ENCODE peak calls at places on chromosomes 5 and 9, in six cellular contexts. P is foreskin fibroblast, R is upper lobe of right lung, N is neural progenitor cell, H is mesenchymal stem cell, E is BE2C. V is an unnamed sample.

GRCh38 chr9:77975023-77975422 is 56.6 kb downstream of the GNAQ start:
- DNase-seq in N (no peak), R (no peak), P (no peak), E (no peak), H (no peak), V (no peak)

GRCh38 chr5:9477537-9477936 is 68.3 kb downstream of the SEMA5A start:
- DNase-seq in P (no peak), R (no peak), H (no peak), N (no peak), E (no peak), V (no peak)

GRCh38 chr5:56409331-56410190 is 176.4 kb upstream of the ANKRD55 start:
- DNase-seq in H (peak), R (no peak), P (peak), N (no peak), E (peak), V (no peak)

GRCh38 chr9:106920701-106921283 is 57.8 kb downstream of the ZNF462 start:
- DNase-seq in P (no peak), H (peak), E (no peak), R (no peak), N (peak), V (no peak)

GRCh38 chr9:127566351-127567001 is 45.6 kb upstream of the STXBP1 start:
- DNase-seq in H (peak), R (peak), P (no peak), E (no peak), N (no peak), V (peak)

GRCh38 chr9:107976767-107977166 is 487.2 kb upstream of the KLF4 start:
- DNase-seq in N (no peak), H (peak), E (no peak), R (peak), P (no peak), V (peak)

GRCh38 chr5:167295686-167296015 is 995.8 kb upstream of the WWC1 start:
- DNase-seq in E (no peak), R (no peak), N (no peak), P (peak), H (no peak), V (no peak)

GRCh38 chr5:1136814-1137213 is 25.0 kb upstream of the SLC12A7 start:
- DNase-seq in H (no peak), P (no peak), R (no peak), N (no peak), E (no peak), V (no peak)

GRCh38 chr9:94812343-94812742 is 85.8 kb downstream of the AOPEP start:
- DNase-seq in H (peak), R (no peak), P (peak), E (no peak), N (no peak), V (no peak)

GRCh38 chr9:126376311-126376902 is 49.8 kb downstream of the MVB12B start:
- DNase-seq in H (no peak), N (peak), P (no peak), E (no peak), R (no peak), V (no peak)

GRCh38 chr9:88781500-88782391 is 209.5 kb upstream of the S1PR3 start:
- DNase-seq in R (no peak), H (peak), N (peak), P (peak), E (peak), V (no peak)

GRCh38 chr5:554284-554988 is 30.2 kb upstream of the SLC9A3 start:
- DNase-seq in N (no peak), R (no peak), E (peak), P (no peak), H (no peak), V (no peak)

GRCh38 chr5:7422262-7422661 is 26.3 kb downstream of the ADCY2 start:
- DNase-seq in P (no peak), R (no peak), E (no peak), H (no peak), N (peak), V (no peak)

GRCh38 chr9:135581636-135582426 is 20.3 kb downstream of the PAEP start:
- DNase-seq in H (no peak), E (no peak), P (no peak), N (no peak), R (no peak), V (no peak)

GRCh38 chr5:130231786-130232185 is 327.5 kb downstream of the CHSY3 start:
- DNase-seq in H (no peak), P (no peak), E (no peak), R (no peak), N (no peak), V (no peak)

GRCh38 chr5:95723632-95724369 is 7.3 kb upstream of the RHOBTB3 start:
- DNase-seq in H (peak), P (no peak), E (peak), R (no peak), N (no peak), V (no peak)

GRCh38 chr5:137564475-137564961 is 65.4 kb upstream of the SPOCK1 start:
- DNase-seq in N (peak), R (no peak), H (no peak), E (no peak), P (no peak), V (no peak)

GRCh38 chr9:14428781-14429230 is 114.9 kb upstream of the NFIB start:
- DNase-seq in N (peak), H (peak), P (peak), E (peak), R (peak), V (no peak)

GRCh38 chr9:4170231-4170630 is 129.6 kb downstream of the GLIS3 start:
- DNase-seq in P (no peak), E (no peak), N (no peak), H (no peak), R (no peak), V (no peak)

GRCh38 chr5:36396640-36397039 is 94.9 kb upstream of the RANBP3L start:
- DNase-seq in P (no peak), H (peak), E (no peak), R (no peak), N (no peak), V (no peak)

GRCh38 chr5:174423538-174423937 is 300.8 kb upstream of the MSX2 start:
- DNase-seq in N (no peak), E (no peak), P (no peak), R (no peak), H (no peak), V (no peak)

GRCh38 chr5:101942321-101942882 is 353.7 kb downstream of the SLCO4C1 start:
- DNase-seq in R (no peak), N (peak), H (peak), E (peak), P (no peak), V (peak)

GRCh38 chr9:136016882-136017812 is 56.0 kb upstream of the UBAC1 start:
- DNase-seq in P (no peak), H (no peak), N (no peak), R (peak), E (peak), V (peak)

GRCh38 chr9:21989440-21990189 is 4.6 kb downstream of the CDKN2A start:
- DNase-seq in H (no peak), P (no peak), R (peak), N (peak), E (no peak), V (peak)

GRCh38 chr9:114757984-114758383 is 47.9 kb downstream of the TNFSF15 start:
- DNase-seq in P (no peak), R (no peak), E (no peak), H (no peak), N (no peak), V (no peak)

GRCh38 chr9:117672397-117672796 is 31.8 kb upstream of the TLR4 start:
- DNase-seq in P (peak), R (no peak), H (no peak), N (no peak), E (no peak), V (no peak)

GRCh38 chr5:95823738-95824609 is 1.4 kb upstream of the GLRX start:
- DNase-seq in P (peak), N (no peak), E (no peak), R (peak), H (peak), V (peak)

GRCh38 chr5:56516936-56517521 is 283.9 kb upstream of the ANKRD55 start:
- DNase-seq in P (no peak), H (peak), E (peak), R (no peak), N (no peak), V (no peak)

GRCh38 chr9:115015018-115015635 is 84.7 kb upstream of the TNFSF8 start:
- DNase-seq in N (peak), E (peak), P (peak), H (peak), R (no peak), V (no peak)

GRCh38 chr5:157271740-157272271 is 5.9 kb downstream of the CYFIP2 start:
- DNase-seq in N (no peak), H (no peak), P (no peak), E (no peak), R (no peak), V (peak)
- H3K4me3 ChIP-seq in N (no peak), H (no peak), P (no peak), E (no peak), R (no peak), V (no peak)

GRCh38 chr5:50712479-50712878 is 46.0 kb downstream of the PARP8 start:
- DNase-seq in E (no peak), P (no peak), R (no peak), N (no peak), H (no peak), V (no peak)
- H3K4me3 ChIP-seq in E (no peak), P (no peak), R (no peak), N (no peak), H (no peak), V (no peak)

DNA sequence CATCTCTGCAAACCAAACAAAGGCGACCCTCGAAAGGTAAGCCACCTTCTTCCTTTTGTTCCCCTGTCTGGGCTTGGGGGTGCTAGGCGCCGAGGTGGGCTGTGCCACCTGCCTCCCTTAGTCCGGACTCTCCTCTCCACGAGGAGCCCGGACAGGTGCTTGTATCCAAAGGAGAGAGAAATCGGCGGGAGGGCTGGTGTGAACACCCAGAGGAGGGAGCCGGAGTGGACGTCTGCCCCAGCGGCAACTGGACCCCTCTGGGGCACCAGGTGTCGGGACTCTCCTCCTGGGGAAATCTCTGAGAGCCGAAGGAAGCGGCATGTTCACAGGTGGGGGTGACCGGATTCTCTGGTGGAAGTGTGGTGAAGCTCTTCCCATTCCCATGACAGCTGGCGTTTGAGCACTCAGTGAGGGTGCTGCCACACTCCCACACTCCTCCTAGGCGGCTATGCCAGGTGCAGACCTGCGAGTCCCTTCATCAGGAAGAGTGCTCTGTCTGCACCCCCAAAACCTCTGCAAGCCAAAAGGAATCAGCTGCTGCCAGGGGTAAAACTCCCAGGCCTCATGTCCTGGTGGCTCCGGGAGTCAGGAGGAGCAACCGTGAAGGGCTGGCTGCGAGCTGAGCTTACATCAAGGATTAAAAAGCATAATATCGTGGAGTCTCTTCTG is 912 bp downstream of the KCNIP1 start:
- DNase-seq in P (no peak), H (no peak), N (no peak), R (no peak), E (no peak), V (no peak)
- H3K4me3 ChIP-seq in P (no peak), H (no peak), N (peak), R (no peak), E (no peak), V (no peak)

DNA sequence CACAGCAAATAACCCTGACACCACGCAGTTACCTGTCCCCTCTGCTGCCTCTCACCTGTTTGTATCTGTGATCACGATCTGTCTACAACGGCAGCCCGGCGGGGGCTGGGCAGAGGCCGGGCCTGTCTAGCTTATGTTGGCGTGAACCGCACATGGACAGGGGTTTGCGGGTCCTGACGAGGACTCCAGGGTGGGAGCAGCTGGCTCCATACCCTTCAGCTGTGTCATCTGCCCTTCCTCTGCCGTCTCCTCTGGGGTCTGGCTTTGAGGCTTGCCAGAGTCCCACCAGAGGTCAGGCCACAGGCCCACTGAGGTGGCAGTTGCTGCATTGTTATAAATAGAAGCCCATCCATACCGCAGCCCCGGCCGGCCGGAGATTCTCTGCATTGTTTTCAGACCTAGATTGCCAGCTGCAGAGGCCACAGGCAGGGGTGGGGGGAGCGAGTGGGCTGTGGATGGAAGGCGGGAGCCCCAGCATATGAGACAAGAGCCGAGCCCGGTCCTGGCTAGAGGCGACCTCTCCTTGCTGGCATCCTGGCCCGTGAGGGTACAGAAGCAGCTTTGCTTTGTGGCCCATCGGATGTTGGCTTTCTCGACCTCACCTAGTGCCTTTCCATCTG is 37.8 kb downstream of the FAM78A start:
- DNase-seq in R (no peak), P (no peak), E (peak), H (peak), N (peak), V (no peak)
- H3K4me3 ChIP-seq in R (peak), P (no peak), E (no peak), H (peak), N (no peak), V (no peak)

DNA sequence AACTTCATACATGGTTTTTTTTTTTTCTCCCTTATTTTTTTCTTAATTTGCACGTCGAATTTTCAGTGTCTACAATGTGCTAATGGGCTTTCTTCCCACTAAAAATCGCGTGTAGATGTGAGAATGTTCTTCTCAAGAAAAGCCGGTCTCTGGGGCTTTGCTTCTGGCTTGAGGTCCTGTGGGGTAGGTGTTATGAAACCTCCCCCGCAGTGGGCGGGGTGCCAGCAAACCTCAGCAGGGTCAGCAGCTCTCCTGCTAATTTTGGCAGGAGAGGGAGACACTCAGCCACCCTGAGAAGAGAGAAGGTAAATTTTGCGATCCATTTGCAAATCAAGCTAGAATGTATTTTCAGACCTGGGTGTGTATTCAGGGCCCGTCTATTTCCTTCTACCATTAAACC is 59.9 kb downstream of the NPR3 start:
- DNase-seq in E (no peak), H (no peak), N (no peak), P (no peak), R (no peak), V (peak)
- H3K4me3 ChIP-seq in E (no peak), H (no peak), N (no peak), P (no peak), R (no peak), V (no peak)

GRCh38 chr5:116563909-116564308 is 10.7 kb downstream of the SEMA6A start:
- DNase-seq in R (no peak), H (no peak), E (no peak), N (no peak), P (no peak), V (no peak)
- H3K4me3 ChIP-seq in R (no peak), H (no peak), E (no peak), N (no peak), P (no peak), V (no peak)

V was measured in left lung.